ENCODE peak calls at places on chromosomes 7 and 10, in nine cellular contexts. O, Q, A, B, S, L, I, P and J are unnamed samples.

GRCh38 chr10:80485410-80486135 is 31.5 kb downstream of the TSPAN14 start:
- DNase-seq in A (no peak), L (no peak), I (no peak), P (no peak), S (no peak), Q (no peak), O (no peak), B (no peak), J (peak; percentile 32)

GRCh38 chr7:55966851-55967250 is 2.5 kb downstream of the NIPSNAP2 start:
- DNase-seq in I (peak; percentile 60), L (no peak), Q (no peak), P (no peak), B (no peak), O (no peak), S (no peak), A (no peak), J (no peak)

GRCh38 chr10:122727426-122727825 is 27.8 kb upstream of the C10orf120 start:
- DNase-seq in B (no peak), I (no peak), O (no peak), P (no peak), Q (no peak), L (no peak), S (no peak), A (no peak), J (no peak)

GRCh38 chr10:80265740-80266512 is 23.5 kb downstream of the MAT1A start:
- DNase-seq in L (no peak), Q (no peak), S (no peak), B (no peak), A (no peak), O (no peak), P (no peak), I (no peak), J (no peak)

GRCh38 chr7:157986051-157986450 is 601.6 kb downstream of the PTPRN2 start:
- DNase-seq in O (no peak), A (no peak), I (peak; percentile 15), Q (no peak), L (no peak), P (no peak), B (no peak), S (no peak), J (no peak)

GRCh38 chr10:22681783-22682183 is 32.6 kb downstream of the PIP4K2A start:
- DNase-seq in O (no peak), Q (no peak), P (peak; percentile 57), L (no peak), I (no peak), S (no peak), A (no peak), B (peak; percentile 74), J (peak; percentile 54)

GRCh38 chr7:158442260-158442659 is 145.4 kb downstream of the PTPRN2 start:
- DNase-seq in P (no peak), L (no peak), S (peak; percentile 32), O (no peak), B (no peak), A (no peak), I (no peak), Q (peak; percentile 15), J (no peak)

GRCh38 chr7:84083846-84084245 is 110.7 kb downstream of the SEMA3A start:
- DNase-seq in S (no peak), Q (no peak), B (no peak), O (no peak), I (no peak), L (no peak), P (no peak), A (no peak), J (no peak)

GRCh38 chr10:128000660-128001059 is 93.8 kb downstream of the PTPRE start:
- DNase-seq in Q (no peak), I (no peak), P (no peak), A (no peak), S (no peak), B (no peak), L (no peak), O (no peak), J (no peak)

GRCh38 chr7:137687556-137688280 is 159.1 kb downstream of the DGKI start:
- DNase-seq in L (no peak), A (no peak), O (no peak), B (peak; percentile 71), Q (no peak), P (no peak), I (no peak), S (no peak), J (no peak)

GRCh38 chr7:157014635-157015555 is 4.4 kb upstream of the MNX1 start:
- DNase-seq in Q (no peak), O (no peak), I (no peak), L (no peak), A (peak; percentile 34), B (no peak), S (no peak), P (no peak), J (no peak)

GRCh38 chr7:21542891-21543527 is at the start of gene DNAH11:
- DNase-seq in A (peak; percentile 50), B (no peak), L (no peak), O (no peak), S (no peak), P (no peak), Q (peak; percentile 27), I (peak; percentile 59), J (no peak)

GRCh38 chr7:143248781-143249354 is 14.4 kb upstream of the GSTK1 start:
- DNase-seq in S (no peak), P (no peak), B (no peak), O (no peak), L (no peak), Q (no peak), A (no peak), I (no peak), J (no peak)

GRCh38 chr10:116490028-116490662 is 55.6 kb upstream of the PNLIP start:
- DNase-seq in S (peak; percentile 1), L (peak; percentile 9), P (no peak), O (no peak), Q (no peak), I (no peak), B (peak; percentile 16), A (peak; percentile 47), J (no peak)

GRCh38 chr7:80018941-80019808 is 115.5 kb upstream of the GNAI1 start:
- DNase-seq in I (no peak), S (peak; percentile 71), B (peak; percentile 64), O (peak; percentile 58), A (peak; percentile 80), Q (peak; percentile 84), L (peak; percentile 56), P (no peak), J (peak; percentile 19)

GRCh38 chr10:91210014-91210413 is 10.4 kb upstream of the PCGF5 start:
- DNase-seq in I (no peak), Q (peak; percentile 82), S (peak; percentile 39), P (no peak), A (no peak), L (no peak), B (no peak), O (peak; percentile 86), J (no peak)

GRCh38 chr7:17951745-17952254 is 11.5 kb upstream of the SNX13 start:
- DNase-seq in O (no peak), P (no peak), I (no peak), L (peak; percentile 2), A (no peak), Q (no peak), B (no peak), S (no peak), J (no peak)

GRCh38 chr7:101911800-101912705 is 94.6 kb downstream of the CUX1 start:
- DNase-seq in A (no peak), B (peak; percentile 93), P (no peak), Q (no peak), S (no peak), L (no peak), O (no peak), I (peak; percentile 90), J (peak; percentile 57)

GRCh38 chr10:11344550-11344949 is 266.9 kb downstream of the USP6NL start:
- DNase-seq in L (no peak), O (no peak), B (no peak), S (no peak), P (no peak), A (no peak), I (no peak), Q (no peak), J (peak; percentile 63)

GRCh38 chr10:46551701-46552525 is 4.5 kb downstream of the GPRIN2 start:
- DNase-seq in Q (no peak), L (no peak), S (no peak), P (no peak), O (no peak), A (no peak), B (no peak), I (peak; percentile 46), J (no peak)

GRCh38 chr7:132415259-132415658 is 161.0 kb downstream of the PLXNA4 start:
- DNase-seq in Q (no peak), B (no peak), A (no peak), L (no peak), P (no peak), S (no peak), O (no peak), I (no peak), J (no peak)

GRCh38 chr7:37342665-37343471 is 105.8 kb downstream of the ELMO1 start:
- DNase-seq in P (peak; percentile 57), Q (no peak), B (no peak), S (no peak), A (peak; percentile 66), I (peak; percentile 51), O (no peak), L (peak; percentile 88), J (peak; percentile 82)

GRCh38 chr7:98573816-98574215 is 43.3 kb upstream of the NPTX2 start:
- DNase-seq in L (no peak), S (no peak), I (no peak), O (no peak), A (no peak), P (no peak), B (no peak), Q (no peak), J (no peak)

GRCh38 chr7:20598479-20599419 is 16.7 kb upstream of the ABCB5 start:
- DNase-seq in Q (peak; percentile 80), P (no peak), B (peak; percentile 71), S (peak; percentile 57), A (peak; percentile 59), I (no peak), O (peak; percentile 77), L (peak; percentile 72), J (peak; percentile 47)

GRCh38 chr7:121395494-121395960 is 581 bp downstream of the FAM3C start:
- DNase-seq in S (peak; percentile 15), I (no peak), O (peak; percentile 65), B (peak; percentile 13), A (peak; percentile 26), P (no peak), L (peak; percentile 61), Q (no peak), J (no peak)

GRCh38 chr10:86795353-86795752 is 38.9 kb downstream of the BMPR1A start:
- DNase-seq in B (peak; percentile 89), O (peak; percentile 28), Q (no peak), I (no peak), S (no peak), A (peak; percentile 12), P (no peak), L (no peak), J (no peak)

GRCh38 chr10:132685921-132686680 is 99.8 kb downstream of the NKX6-2 start:
- DNase-seq in Q (no peak), P (no peak), A (no peak), L (no peak), B (no peak), I (peak; percentile 25), O (no peak), S (no peak), J (no peak)

GRCh38 chr7:95276114-95276513 is 48.2 kb downstream of the PON1 start:
- DNase-seq in O (no peak), S (no peak), A (no peak), Q (no peak), L (no peak), P (no peak), I (no peak), B (no peak), J (no peak)

GRCh38 chr7:125033506-125033905 is 103.9 kb upstream of the POT1 start:
- DNase-seq in P (no peak), L (no peak), Q (peak; percentile 95), O (no peak), S (peak; percentile 45), B (no peak), I (no peak), A (peak; percentile 9), J (no peak)

GRCh38 chr10:48469516-48470020 is 135.3 kb downstream of the ARHGAP22 start:
- DNase-seq in P (no peak), Q (no peak), B (no peak), L (no peak), O (no peak), S (no peak), A (peak; percentile 58), I (peak; percentile 21), J (no peak)

GRCh38 chr7:80876894-80877414 is 41.9 kb downstream of the SEMA3C start:
- DNase-seq in A (peak; percentile 34), Q (no peak), B (peak; percentile 56), S (no peak), O (no peak), I (no peak), L (no peak), P (no peak), J (no peak)